ENCODE peak calls at places on chromosome 19, in four cellular contexts. One of them, this sample, is unnamed.

GRCh38 chr19:29662278-29662603 is 3.0 kb upstream of the PLEKHF1 start:
- DNase-seq in WTC11: no peak
- DNase-seq in HepG2: no peak
- DNase-seq in GM12878: no peak
- DNase-seq in this sample: no peak

GRCh38 chr19:14150041-14150769 is 13.8 kb upstream of the ASF1B start:
- DNase-seq in WTC11: no peak
- DNase-seq in HepG2: no peak
- DNase-seq in GM12878: no peak
- DNase-seq in this sample: no peak

GRCh38 chr19:49110567-49110966 is 3.6 kb upstream of the LIN7B start:
- DNase-seq in WTC11: no peak
- DNase-seq in HepG2: no peak
- DNase-seq in GM12878: no peak
- DNase-seq in this sample: no peak

GRCh38 chr19:56105090-56105701 is 15.9 kb downstream of the ZNF787 start:
- DNase-seq in WTC11: peak
- DNase-seq in HepG2: peak
- DNase-seq in GM12878: no peak
- DNase-seq in this sample: no peak

GRCh38 chr19:13152854-13153626 is 2.8 kb downstream of the IER2 start:
- DNase-seq in WTC11: peak
- DNase-seq in HepG2: peak
- DNase-seq in GM12878: peak
- DNase-seq in this sample: peak

GRCh38 chr19:39342647-39343305 is 555 bp downstream of the SAMD4B start:
- DNase-seq in WTC11: no peak
- DNase-seq in HepG2: no peak
- DNase-seq in GM12878: no peak
- DNase-seq in this sample: no peak

GRCh38 chr19:18439025-18439909 is 1.3 kb upstream of the ISYNA1 start:
- DNase-seq in WTC11: no peak
- DNase-seq in HepG2: peak
- DNase-seq in GM12878: no peak
- DNase-seq in this sample: no peak

GRCh38 chr19:29277107-29277506 is 64.2 kb upstream of the UQCRFS1 start:
- DNase-seq in WTC11: peak
- DNase-seq in HepG2: no peak
- DNase-seq in GM12878: peak
- DNase-seq in this sample: no peak

GRCh38 chr19:16222806-16223205 is 25.1 kb downstream of the AP1M1 start:
- DNase-seq in WTC11: no peak
- DNase-seq in HepG2: no peak
- DNase-seq in GM12878: no peak
- DNase-seq in this sample: no peak

GRCh38 chr19:51739466-51740213 is 12.0 kb downstream of the FPR1 start:
- DNase-seq in WTC11: no peak
- DNase-seq in HepG2: no peak
- DNase-seq in GM12878: no peak
- DNase-seq in this sample: no peak

GRCh38 chr19:2079076-2079864 is 16.9 kb downstream of the MOB3A start:
- DNase-seq in WTC11: no peak
- DNase-seq in HepG2: no peak
- DNase-seq in GM12878: no peak
- DNase-seq in this sample: peak

GRCh38 chr19:2385053-2385721 is 25.1 kb downstream of the TMPRSS9 start:
- DNase-seq in WTC11: peak
- DNase-seq in HepG2: peak
- DNase-seq in GM12878: no peak
- DNase-seq in this sample: peak

GRCh38 chr19:39937094-39937493 is 2.7 kb upstream of the FCGBP start:
- DNase-seq in WTC11: no peak
- DNase-seq in HepG2: no peak
- DNase-seq in GM12878: peak
- DNase-seq in this sample: no peak

GRCh38 chr19:27735314-27735713 is 1477.6 kb downstream of the UQCRFS1 start:
- DNase-seq in WTC11: no peak
- DNase-seq in HepG2: no peak
- DNase-seq in GM12878: no peak
- DNase-seq in this sample: no peak

GRCh38 chr19:10760268-10760944 is 42.5 kb downstream of the DNM2 start:
- DNase-seq in WTC11: no peak
- DNase-seq in HepG2: no peak
- DNase-seq in GM12878: no peak
- DNase-seq in this sample: no peak

GRCh38 chr19:34794289-34794960 is 21.4 kb upstream of the ZNF599 start:
- DNase-seq in WTC11: no peak
- DNase-seq in HepG2: no peak
- DNase-seq in GM12878: no peak
- DNase-seq in this sample: no peak

GRCh38 chr19:1846517-1847205 is 1.6 kb downstream of the REXO1 start:
- DNase-seq in WTC11: no peak
- DNase-seq in HepG2: no peak
- DNase-seq in GM12878: no peak
- DNase-seq in this sample: no peak

GRCh38 chr19:19530423-19530804 is 1.7 kb downstream of the YJEFN3 start:
- DNase-seq in WTC11: no peak
- DNase-seq in HepG2: no peak
- DNase-seq in GM12878: no peak
- DNase-seq in this sample: no peak

GRCh38 chr19:15324791-15325519 is 7.4 kb downstream of the BRD4 start:
- DNase-seq in WTC11: no peak
- DNase-seq in HepG2: no peak
- DNase-seq in GM12878: no peak
- DNase-seq in this sample: no peak

GRCh38 chr19:31066385-31066784 is 282.9 kb downstream of the TSHZ3 start:
- DNase-seq in WTC11: no peak
- DNase-seq in HepG2: no peak
- DNase-seq in GM12878: no peak
- DNase-seq in this sample: no peak

GRCh38 chr19:55986487-55986886 is at the start of gene NLRP5:
- DNase-seq in WTC11: no peak
- DNase-seq in HepG2: no peak
- DNase-seq in GM12878: no peak
- DNase-seq in this sample: no peak

GRCh38 chr19:23787106-23787505 is 28.4 kb upstream of the ZNF681 start:
- DNase-seq in WTC11: no peak
- DNase-seq in HepG2: no peak
- DNase-seq in GM12878: no peak
- DNase-seq in this sample: no peak

GRCh38 chr19:53389591-53390377 is 5.2 kb upstream of the ZNF765 start:
- DNase-seq in WTC11: peak
- DNase-seq in HepG2: no peak
- DNase-seq in GM12878: no peak
- DNase-seq in this sample: peak

GRCh38 chr19:50292216-50292827 is 36.9 kb downstream of the KCNC3 start:
- DNase-seq in WTC11: peak
- DNase-seq in HepG2: no peak
- DNase-seq in GM12878: no peak
- DNase-seq in this sample: no peak
- TF ChIP-seq NR2C2 in WTC11: no peak
- TF ChIP-seq NR2C2 in HepG2: no peak
- TF ChIP-seq NR2C2 in GM12878: no peak
- TF ChIP-seq NR2C2 in this sample: no peak

DNA sequence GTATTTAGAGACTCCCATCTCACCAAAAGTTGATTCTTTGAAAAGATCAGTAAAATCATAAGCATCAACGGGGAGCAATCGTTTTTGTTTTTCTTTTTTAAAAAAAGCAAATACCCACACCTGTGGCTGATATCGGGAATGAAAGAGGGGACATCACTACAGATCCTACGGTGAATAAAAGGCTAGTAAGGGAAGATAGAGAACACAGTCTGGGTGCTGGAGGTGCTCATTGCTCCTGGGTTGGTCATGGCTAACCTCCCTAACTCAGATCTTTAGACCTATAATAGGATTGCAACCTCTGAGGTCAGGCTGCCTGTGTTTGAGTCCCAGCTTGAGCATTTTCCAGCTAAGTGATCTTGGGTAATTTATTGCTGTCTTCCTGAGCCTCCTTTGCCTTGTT is 1.1 kb downstream of the EHD2 start:
- DNase-seq in WTC11: no peak
- DNase-seq in HepG2: no peak
- DNase-seq in GM12878: no peak
- DNase-seq in this sample: no peak
- TF ChIP-seq MAX in WTC11: no peak
- TF ChIP-seq MAX in HepG2: no peak
- TF ChIP-seq MAX in GM12878: no peak
- TF ChIP-seq MAX in this sample: no peak

DNA sequence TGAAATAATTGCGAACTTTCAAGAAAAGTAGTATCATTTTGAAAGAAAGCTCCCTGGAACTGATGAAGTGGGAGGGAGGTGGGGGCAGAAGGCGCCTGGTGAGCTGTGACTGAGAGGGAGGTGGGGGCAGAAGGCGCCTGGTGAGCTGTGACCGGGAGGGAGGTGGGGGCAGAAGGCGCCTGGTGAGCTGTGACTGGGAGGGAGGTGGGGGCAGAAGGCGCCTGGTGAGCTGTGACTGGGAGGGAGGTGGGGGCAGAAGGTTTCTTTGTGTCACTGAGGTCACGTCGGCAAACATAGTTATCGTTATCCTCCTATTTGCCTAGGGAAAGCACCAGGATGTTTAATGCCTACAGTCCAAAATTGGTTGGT is 24.2 kb downstream of the C2CD4C start:
- DNase-seq in WTC11: no peak
- DNase-seq in HepG2: no peak
- DNase-seq in GM12878: no peak
- DNase-seq in this sample: no peak
- TF ChIP-seq NR2C2 in WTC11: no peak
- TF ChIP-seq NR2C2 in HepG2: no peak
- TF ChIP-seq NR2C2 in GM12878: no peak
- TF ChIP-seq NR2C2 in this sample: no peak

DNA sequence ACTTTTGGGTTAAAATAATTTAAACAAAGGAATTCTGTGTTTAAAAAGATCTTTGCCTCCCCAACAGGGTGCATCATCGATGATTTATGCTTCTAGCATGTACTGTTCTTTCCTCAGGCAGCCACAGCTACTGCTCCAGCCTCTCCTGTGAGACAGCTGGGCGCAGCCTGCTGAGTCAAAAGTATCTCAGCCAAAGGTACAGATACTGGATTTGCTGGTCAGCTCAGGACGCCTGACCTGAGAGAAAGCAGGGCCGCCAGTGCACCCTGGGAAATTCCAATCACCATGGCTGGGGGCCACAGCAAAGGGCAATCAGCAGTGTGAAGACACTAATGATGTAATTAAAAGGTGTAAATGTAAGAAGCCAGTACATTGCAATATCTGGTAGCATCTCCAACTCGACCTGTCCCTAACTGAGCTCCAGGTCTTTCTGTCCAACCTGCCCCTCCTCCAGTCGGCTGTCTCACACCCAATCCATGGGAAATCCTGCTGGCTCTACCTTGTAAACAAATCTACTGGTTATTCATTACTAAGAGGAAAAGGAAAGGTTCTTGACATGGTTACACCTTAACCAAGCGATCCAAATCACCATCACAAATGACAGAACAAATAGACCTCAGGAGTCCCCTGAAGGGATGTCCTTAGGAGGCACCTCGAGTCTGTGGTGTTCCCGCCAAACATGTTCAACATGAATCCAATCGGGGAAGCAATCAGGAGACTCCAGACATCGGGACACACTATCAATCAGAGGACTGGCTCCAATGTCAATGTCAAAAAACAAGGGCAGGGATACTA is 7.3 kb downstream of the OPA3 start:
- DNase-seq in WTC11: no peak
- DNase-seq in HepG2: peak
- DNase-seq in GM12878: no peak
- DNase-seq in this sample: peak
- TF ChIP-seq MAX in WTC11: no peak
- TF ChIP-seq MAX in HepG2: no peak
- TF ChIP-seq MAX in GM12878: no peak
- TF ChIP-seq MAX in this sample: no peak

GRCh38 chr19:35870798-35871197 is 2.4 kb downstream of the APLP1 start:
- DNase-seq in WTC11: peak
- DNase-seq in HepG2: no peak
- DNase-seq in GM12878: no peak
- DNase-seq in this sample: no peak

GRCh38 chr19:35868172-35868822 is at the start of gene APLP1:
- DNase-seq in WTC11: peak
- DNase-seq in HepG2: peak
- DNase-seq in GM12878: no peak
- DNase-seq in this sample: peak

GRCh38 chr19:35871611-35872010 is 3.2 kb downstream of the APLP1 start:
- DNase-seq in WTC11: no peak
- DNase-seq in HepG2: no peak
- DNase-seq in GM12878: no peak
- DNase-seq in this sample: no peak

GRCh38 chr19:35868823-35869326 is 501 bp downstream of the APLP1 start:
- DNase-seq in WTC11: no peak
- DNase-seq in HepG2: no peak
- DNase-seq in GM12878: no peak
- DNase-seq in this sample: no peak

GRCh38 chr19:35869327-35870123 is 1.2 kb downstream of the APLP1 start:
- DNase-seq in WTC11: peak
- DNase-seq in HepG2: peak
- DNase-seq in GM12878: no peak
- DNase-seq in this sample: peak
- TF ChIP-seq NR2C2 in WTC11: no peak
- TF ChIP-seq NR2C2 in HepG2: no peak
- TF ChIP-seq NR2C2 in GM12878: no peak
- TF ChIP-seq NR2C2 in this sample: no peak

This sample was measured in K562.